ENCODE peak calls at places on chromosome 21, in five cellular contexts. Z is pancreas, U is BJ, L is fibroblast of lung, G is PC-3. H is an unnamed sample.

GRCh38 chr21:44054710-44055109 is 42.6 kb downstream of the TRAPPC10 start:
- DNase-seq in Z (no peak), U (peak; percentile 1), L (peak; percentile 18), G (no peak), H (no peak)

GRCh38 chr21:36699026-36699545 is at the start of gene SIM2:
- DNase-seq in Z (no peak), U (no peak), L (no peak), G (peak; percentile 92), H (no peak)

GRCh38 chr21:38671716-38672115 is 134.0 kb upstream of the ETS2 start:
- DNase-seq in Z (no peak), U (no peak), L (peak; percentile 26), G (no peak), H (no peak)

GRCh38 chr21:25107708-25108107 is 499.6 kb downstream of the MRPL39 start:
- DNase-seq in Z (no peak), U (no peak), L (peak; percentile 94), G (peak; percentile 73), H (no peak)

GRCh38 chr21:38869946-38870345 is 64.2 kb downstream of the ETS2 start:
- DNase-seq in Z (no peak), U (no peak), L (peak; percentile 53), G (no peak), H (no peak)

GRCh38 chr21:25862596-25862995 is 127.8 kb downstream of the GABPA start:
- DNase-seq in Z (no peak), U (no peak), L (peak; percentile 68), G (peak; percentile 74), H (no peak)

GRCh38 chr21:34952701-34953100 is 96.4 kb downstream of the RUNX1 start:
- DNase-seq in Z (no peak), U (no peak), L (no peak), G (no peak), H (no peak)

GRCh38 chr21:43343095-43343991 is 83.6 kb downstream of the SIK1 start:
- DNase-seq in Z (peak; percentile 94), U (no peak), L (no peak), G (peak; percentile 19), H (no peak)

GRCh38 chr21:38500073-38500472 is 1.8 kb upstream of the ERG start:
- DNase-seq in Z (no peak), U (no peak), L (no peak), G (no peak), H (no peak)

GRCh38 chr21:21929228-21929627 is 931.0 kb downstream of the NCAM2 start:
- DNase-seq in Z (no peak), U (no peak), L (no peak), G (no peak), H (no peak)

GRCh38 chr21:42242611-42243010 is 23.7 kb downstream of the ABCG1 start:
- DNase-seq in Z (no peak), U (no peak), L (no peak), G (no peak), H (no peak)

GRCh38 chr21:42237577-42237976 is 18.6 kb downstream of the ABCG1 start:
- DNase-seq in Z (no peak), U (no peak), L (no peak), G (no peak), H (no peak)

GRCh38 chr21:42239556-42239955 is 20.6 kb downstream of the ABCG1 start:
- DNase-seq in Z (no peak), U (no peak), L (no peak), G (no peak), H (no peak)

GRCh38 chr21:42238185-42238934 is 19.4 kb downstream of the ABCG1 start:
- DNase-seq in Z (no peak), U (no peak), L (no peak), G (no peak), H (no peak)

GRCh38 chr21:42239973-42240372 is 21.0 kb downstream of the ABCG1 start:
- DNase-seq in Z (no peak), U (no peak), L (no peak), G (no peak), H (no peak)
- TF ChIP-seq CTCF in Z (no peak), U (no peak), L (no peak), G (peak; percentile 16), H (no peak)

DNA sequence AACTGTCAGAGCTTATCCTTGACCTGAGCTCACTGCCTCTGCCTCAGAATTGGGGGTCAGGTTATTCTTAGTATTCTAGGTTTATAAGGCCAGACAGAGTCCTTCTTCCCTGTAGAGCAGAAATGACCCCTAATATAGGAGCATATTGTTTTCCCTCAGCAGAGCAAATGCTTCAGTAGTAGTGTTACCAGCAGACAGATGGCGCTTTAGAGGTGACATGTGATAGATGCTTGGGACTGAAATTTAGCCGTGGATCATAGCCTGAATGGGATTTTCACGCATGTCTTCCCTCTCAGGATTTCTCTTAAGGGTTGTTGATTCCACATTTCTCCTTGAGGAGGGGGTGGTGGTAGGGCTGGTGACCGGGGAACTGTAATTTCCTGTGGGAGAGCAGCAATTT is 24.5 kb downstream of the ADARB1 start:
- DNase-seq in Z (no peak), U (no peak), L (no peak), G (peak; percentile 52), H (no peak)
- TF ChIP-seq CTCF in Z (no peak), U (peak; percentile 43), L (peak; percentile 51), G (peak; percentile 80), H (no peak)

DNA sequence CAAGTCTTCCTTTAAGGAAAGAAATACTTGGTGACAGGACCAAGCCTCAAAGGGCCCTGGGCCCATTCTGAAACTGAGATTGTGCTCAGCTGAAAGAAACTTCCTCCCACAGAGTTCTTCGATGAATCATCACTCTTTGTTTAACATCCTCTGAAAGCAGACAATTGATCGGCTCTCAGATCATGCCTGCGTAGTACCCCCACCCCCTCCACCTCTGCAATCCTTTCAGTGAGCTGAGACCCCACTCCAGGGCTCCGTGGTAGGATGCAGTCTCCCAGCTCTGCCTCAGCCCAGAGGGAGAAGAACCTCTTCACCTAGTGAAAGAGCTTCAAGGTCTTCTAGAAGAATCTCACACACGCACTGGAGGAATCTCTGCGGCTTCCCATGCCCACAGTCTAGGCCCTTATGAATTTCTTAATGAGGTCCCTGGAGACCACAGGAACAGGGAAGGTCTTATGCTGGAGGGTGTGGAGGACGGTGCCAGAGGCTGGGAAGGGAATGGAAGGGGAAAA is 104.9 kb upstream of the SOD1 start:
- DNase-seq in Z (no peak), U (no peak), L (no peak), G (peak; percentile 78), H (peak; percentile 45)
- TF ChIP-seq CTCF in Z (no peak), U (no peak), L (no peak), G (no peak), H (no peak)

GRCh38 chr21:17512245-17513213 is at the start of gene CXADR:
- DNase-seq in Z (peak; percentile 90), U (no peak), L (peak; percentile 24), G (peak; percentile 81), H (peak; percentile 47)
- TF ChIP-seq CTCF in Z (peak; percentile 50), U (peak; percentile 58), L (peak; percentile 46), G (peak; percentile 27), H (peak; percentile 21)

DNA sequence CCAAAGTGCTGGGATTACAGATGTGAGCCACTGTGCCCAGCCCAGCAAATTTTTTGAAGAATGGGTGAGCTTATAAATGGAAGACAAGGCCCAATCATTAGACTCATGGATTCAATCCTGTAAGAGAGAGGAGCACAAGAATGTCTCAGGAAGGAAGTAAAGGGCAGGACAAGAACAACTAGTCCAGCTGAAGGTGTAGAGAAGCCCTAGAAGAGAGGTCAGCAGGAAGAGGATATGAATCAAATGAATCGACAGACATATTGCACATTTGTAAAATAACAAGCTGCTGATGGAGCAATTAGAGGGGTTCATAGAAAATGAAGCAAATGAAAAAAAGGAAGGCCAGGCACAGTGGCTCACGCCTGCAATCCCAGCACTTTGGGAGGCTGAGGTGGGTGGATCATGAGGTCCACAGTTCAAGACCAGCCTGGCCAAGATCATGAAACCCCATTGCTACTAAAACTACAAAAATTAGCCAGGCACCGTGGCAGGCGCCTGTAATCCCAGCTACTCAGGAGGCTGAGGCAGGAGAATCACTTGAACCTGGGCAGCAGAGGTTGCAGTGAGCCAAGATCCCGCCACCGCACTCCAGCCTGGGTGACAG is 74.9 kb downstream of the MIS18A start:
- DNase-seq in Z (no peak), U (no peak), L (no peak), G (no peak), H (no peak)
- TF ChIP-seq CTCF in Z (no peak), U (no peak), L (no peak), G (no peak), H (no peak)

GRCh38 chr21:27476696-27477095 is 509.8 kb upstream of the ADAMTS5 start:
- DNase-seq in Z (no peak), U (no peak), L (peak; percentile 80), G (no peak), H (no peak)
- TF ChIP-seq CTCF in Z (no peak), U (peak; percentile 65), L (peak; percentile 73), G (peak; percentile 34), H (peak; percentile 69)

GRCh38 chr21:42089093-42089631 is 18.0 kb downstream of the UMODL1 start:
- DNase-seq in Z (no peak), U (no peak), L (no peak), G (no peak), H (no peak)
- TF ChIP-seq CTCF in Z (no peak), U (no peak), L (no peak), G (no peak), H (no peak)

GRCh38 chr21:33064623-33064996 is 5.3 kb upstream of the OLIG1 start:
- DNase-seq in Z (no peak), U (no peak), L (no peak), G (no peak), H (no peak)
- TF ChIP-seq CTCF in Z (no peak), U (no peak), L (no peak), G (no peak), H (no peak)

GRCh38 chr21:29335720-29336119 is 37.0 kb downstream of the BACH1 start:
- DNase-seq in Z (no peak), U (no peak), L (peak; percentile 53), G (peak; percentile 25), H (no peak)
- TF ChIP-seq CTCF in Z (no peak), U (no peak), L (no peak), G (peak; percentile 38), H (no peak)

H was measured in ovary.